ENCODE peak calls at places on chromosome 7, in seven cellular contexts. U is activated effector memory CD4-positive, alpha-beta T cell treated with Interleukin-2 at 50 U/mL for 16 hours; J is astrocyte of the spinal cord; H is chondrocyte; R is psoas muscle; D is ureter; M is neural progenitor cell. B is an unnamed sample.

GRCh38 chr7:138186951-138187351 is 110.7 kb downstream of the AKR1D1 start:
- DNase-seq in U (no peak), J (peak; percentile 93), H (no peak), R (no peak), D (no peak), M (peak; percentile 84), B (no peak)

GRCh38 chr7:47504546-47505316 is 77.2 kb downstream of the TNS3 start:
- DNase-seq in U (no peak), J (no peak), H (peak; percentile 54), R (no peak), D (no peak), M (no peak), B (no peak)

GRCh38 chr7:135242096-135242684 is 8.6 kb downstream of the STRA8 start:
- DNase-seq in U (no peak), J (no peak), H (no peak), R (no peak), D (no peak), M (no peak), B (no peak)

GRCh38 chr7:29641651-29642050 is 78.0 kb downstream of the PRR15 start:
- DNase-seq in U (no peak), J (peak; percentile 16), H (no peak), R (no peak), D (no peak), M (no peak), B (no peak)

GRCh38 chr7:94445696-94446194 is 51.0 kb downstream of the COL1A2 start:
- DNase-seq in U (no peak), J (no peak), H (no peak), R (no peak), D (no peak), M (no peak), B (no peak)

GRCh38 chr7:55884321-55884720 is 2.9 kb upstream of the ZNF713 start:
- DNase-seq in U (no peak), J (no peak), H (no peak), R (no peak), D (no peak), M (no peak), B (no peak)

GRCh38 chr7:124276005-124276606 is 243.2 kb upstream of the TMEM229A start:
- DNase-seq in U (no peak), J (no peak), H (no peak), R (no peak), D (no peak), M (peak; percentile 61), B (no peak)

GRCh38 chr7:135159359-135160087 is 11.0 kb downstream of the CYREN start:
- DNase-seq in U (no peak), J (no peak), H (no peak), R (no peak), D (no peak), M (no peak), B (no peak)

GRCh38 chr7:46054290-46054689 is 133.2 kb upstream of the IGFBP3 start:
- DNase-seq in U (no peak), J (no peak), H (no peak), R (no peak), D (no peak), M (no peak), B (no peak)

GRCh38 chr7:116499168-116500070 is at the start of gene CAV2:
- DNase-seq in U (no peak), J (peak; percentile 50), H (peak; percentile 75), R (peak; percentile 71), D (peak; percentile 71), M (peak; percentile 75), B (no peak)

GRCh38 chr7:7212612-7213011 is 30.3 kb downstream of the C1GALT1 start:
- DNase-seq in U (no peak), J (no peak), H (no peak), R (no peak), D (no peak), M (peak; percentile 32), B (no peak)

GRCh38 chr7:158976468-158976848 is 120.1 kb downstream of the DYNC2I1 start:
- DNase-seq in U (no peak), J (no peak), H (no peak), R (no peak), D (no peak), M (peak; percentile 31), B (no peak)

GRCh38 chr7:107939472-107940145 is 48.6 kb downstream of the DLD start:
- DNase-seq in U (no peak), J (peak; percentile 94), H (no peak), R (peak; percentile 72), D (no peak), M (no peak), B (no peak)

GRCh38 chr7:114051871-114052324 is 133.1 kb upstream of the PPP1R3A start:
- DNase-seq in U (no peak), J (no peak), H (no peak), R (no peak), D (no peak), M (no peak), B (no peak)

GRCh38 chr7:98250789-98251188 is 1.2 kb downstream of the TECPR1 start:
- DNase-seq in U (peak; percentile 24), J (no peak), H (no peak), R (no peak), D (no peak), M (no peak), B (peak; percentile 39)

GRCh38 chr7:139915864-139916716 is 87.0 kb downstream of the TBXAS1 start:
- DNase-seq in U (peak; percentile 34), J (peak; percentile 98), H (no peak), R (peak; percentile 51), D (peak; percentile 57), M (no peak), B (peak; percentile 91)

GRCh38 chr7:44288811-44289340 is 36.5 kb downstream of the CAMK2B start:
- DNase-seq in U (no peak), J (no peak), H (peak; percentile 86), R (no peak), D (peak; percentile 34), M (no peak), B (no peak)

GRCh38 chr7:66522518-66522917 is 106.2 kb upstream of the KCTD7 start:
- DNase-seq in U (no peak), J (no peak), H (no peak), R (no peak), D (no peak), M (no peak), B (no peak)

GRCh38 chr7:2566890-2567662 is 8.3 kb downstream of the IQCE start:
- DNase-seq in U (peak; percentile 24), J (peak; percentile 72), H (no peak), R (no peak), D (no peak), M (no peak), B (no peak)

GRCh38 chr7:41566581-41566980 is 136.3 kb downstream of the INHBA start:
- DNase-seq in U (no peak), J (no peak), H (no peak), R (no peak), D (no peak), M (no peak), B (no peak)

GRCh38 chr7:130024390-130024789 is 26.8 kb downstream of the ZC3HC1 start:
- DNase-seq in U (no peak), J (no peak), H (no peak), R (no peak), D (no peak), M (no peak), B (no peak)

GRCh38 chr7:90769036-90769435 is 172.9 kb downstream of the CDK14 start:
- DNase-seq in U (no peak), J (no peak), H (no peak), R (no peak), D (no peak), M (no peak), B (no peak)

GRCh38 chr7:7251742-7252141 is 69.4 kb downstream of the C1GALT1 start:
- DNase-seq in U (no peak), J (no peak), H (no peak), R (no peak), D (no peak), M (no peak), B (no peak)

B was measured in T-helper 1 cell.